ENCODE peak calls at places on chromosomes 1 and 21, in eight cellular contexts. W is CD8-positive, alpha-beta T cell; N is pancreas; O is body of pancreas; U is heart left ventricle; A is cardiac muscle cell; B is dorsolateral prefrontal cortex; X is A673. I is an unnamed sample. For H3K27me3, the result is how much of the 10 kb centered on the place peaks cover.

GRCh38 chr1:63724375-63724774 is 49.4 kb upstream of the ROR1 start:
- DNase-seq in W (no peak), N (no peak), O (no peak), U (no peak), A (no peak), B (no peak), X (no peak), I (no peak)

GRCh38 chr1:212791261-212791675 is 309 bp downstream of the NSL1 start:
- DNase-seq in W (no peak), N (no peak), O (no peak), U (no peak), A (peak), B (no peak), X (peak), I (no peak)

GRCh38 chr1:59597420-59598199 is 217.1 kb upstream of the HOOK1 start:
- DNase-seq in W (no peak), N (no peak), O (no peak), U (no peak), A (no peak), B (no peak), X (no peak), I (no peak)

GRCh38 chr21:36859744-36860501 is 106.5 kb downstream of the HLCS start:
- DNase-seq in W (no peak), N (peak), O (peak), U (peak), A (peak), B (no peak), X (peak), I (no peak)

GRCh38 chr21:31338892-31339368 is 5.1 kb downstream of the TIAM1 start:
- DNase-seq in W (no peak), N (no peak), O (no peak), U (no peak), A (no peak), B (no peak), X (no peak), I (no peak)

GRCh38 chr21:46003575-46004007 is 22.0 kb downstream of the COL6A1 start:
- DNase-seq in W (peak), N (no peak), O (no peak), U (peak), A (no peak), B (peak), X (no peak), I (no peak)

GRCh38 chr1:15304708-15305326 is 57.8 kb downstream of the FHAD1 start:
- DNase-seq in W (peak), N (peak), O (peak), U (peak), A (peak), B (peak), X (peak), I (peak)

GRCh38 chr1:111275079-111275478 is 15.6 kb upstream of the CHIA start:
- DNase-seq in W (no peak), N (no peak), O (no peak), U (peak), A (peak), B (peak), X (no peak), I (no peak)

GRCh38 chr1:154863702-154864174 is 6.3 kb downstream of the KCNN3 start:
- DNase-seq in W (no peak), N (peak), O (peak), U (no peak), A (peak), B (no peak), X (no peak), I (peak)

GRCh38 chr1:33014464-33015170 is 22.1 kb downstream of the AK2 start:
- DNase-seq in W (no peak), N (no peak), O (no peak), U (no peak), A (no peak), B (no peak), X (no peak), I (no peak)

GRCh38 chr1:33010946-33011731 is 25.5 kb downstream of the AK2 start:
- DNase-seq in W (no peak), N (peak), O (peak), U (peak), A (peak), B (no peak), X (no peak), I (no peak)

GRCh38 chr1:33009561-33009960 is 27.1 kb downstream of the AK2 start:
- DNase-seq in W (no peak), N (no peak), O (no peak), U (no peak), A (no peak), B (no peak), X (no peak), I (no peak)

GRCh38 chr1:33013791-33014190 is 22.9 kb downstream of the AK2 start:
- DNase-seq in W (no peak), N (no peak), O (no peak), U (no peak), A (no peak), B (no peak), X (no peak), I (no peak)

GRCh38 chr1:33012165-33012564 is 24.5 kb downstream of the AK2 start:
- DNase-seq in W (no peak), N (no peak), O (no peak), U (no peak), A (no peak), B (no peak), X (no peak), I (no peak)
- H3K27ac ChIP-seq in W (no peak), N (peak), O (peak), U (peak), A (peak), B (peak), X (peak), I (no peak)

GRCh38 chr1:171083222-171083621 is 7.5 kb upstream of the FMO3 start:
- DNase-seq in W (no peak), N (no peak), O (no peak), U (no peak), A (no peak), B (no peak), X (no peak), I (no peak)

GRCh38 chr1:171084879-171085278 is 5.8 kb upstream of the FMO3 start:
- DNase-seq in W (no peak), N (no peak), O (no peak), U (no peak), A (no peak), B (no peak), X (no peak), I (no peak)

GRCh38 chr1:171084091-171084490 is 6.6 kb upstream of the FMO3 start:
- DNase-seq in W (no peak), N (no peak), O (no peak), U (no peak), A (no peak), B (no peak), X (no peak), I (no peak)

GRCh38 chr1:171081994-171082295 is 8.8 kb upstream of the FMO3 start:
- DNase-seq in W (no peak), N (no peak), O (no peak), U (no peak), A (no peak), B (no peak), X (no peak), I (no peak)

GRCh38 chr1:171081220-171081993 is 9.3 kb upstream of the FMO3 start:
- DNase-seq in W (no peak), N (no peak), O (no peak), U (no peak), A (peak), B (no peak), X (peak), I (no peak)
- TF ChIP-seq CTCF in W (no peak), N (no peak), O (peak), U (peak), A (peak), B (peak), X (peak), I (no peak)

GRCh38 chr1:181485276-181486097 is 2.2 kb downstream of the CACNA1E start:
- DNase-seq in W (no peak), N (peak), O (peak), U (no peak), A (no peak), B (peak), X (peak), I (no peak)

GRCh38 chr1:181483084-181483559 is at the start of gene CACNA1E:
- DNase-seq in W (no peak), N (no peak), O (no peak), U (no peak), A (no peak), B (no peak), X (no peak), I (no peak)

GRCh38 chr1:181482001-181482430 is 1.3 kb upstream of the CACNA1E start:
- DNase-seq in W (no peak), N (no peak), O (no peak), U (no peak), A (no peak), B (no peak), X (no peak), I (no peak)

GRCh38 chr1:181483561-181484291 is 409 bp downstream of the CACNA1E start:
- DNase-seq in W (no peak), N (no peak), O (no peak), U (no peak), A (no peak), B (no peak), X (no peak), I (no peak)

DNA sequence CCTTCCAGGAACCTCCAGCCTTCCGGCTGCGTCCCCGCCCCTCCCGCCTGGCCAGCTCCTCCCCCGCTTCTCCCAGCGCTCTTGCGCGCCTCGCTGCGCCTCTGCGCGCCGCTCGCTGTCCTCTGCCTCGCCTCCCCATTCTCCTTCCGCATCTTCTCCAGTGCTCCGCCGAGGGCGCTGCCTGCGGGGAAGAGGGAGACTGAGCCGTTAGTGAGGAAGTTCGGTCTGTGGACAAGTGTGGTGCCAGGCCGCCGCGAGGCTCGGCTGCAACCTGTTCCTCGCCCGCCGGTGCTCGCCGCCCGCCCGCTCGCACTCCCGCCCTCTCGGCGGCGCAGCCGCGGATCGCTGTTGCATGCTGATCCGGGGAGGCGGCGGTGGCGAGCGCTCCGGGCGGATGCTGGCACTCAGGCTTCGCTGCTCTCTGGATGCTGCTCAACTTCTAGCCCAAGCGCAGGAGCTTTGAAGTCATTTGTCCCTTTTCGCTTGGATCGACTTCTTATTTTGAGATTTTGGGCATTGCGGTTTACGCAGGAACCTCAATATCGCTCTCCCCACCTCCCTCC is 715 bp upstream of the CACNA1E start:
- DNase-seq in W (no peak), N (no peak), O (no peak), U (peak), A (peak), B (peak), X (peak), I (no peak)
- H3K27me3 ChIP-seq in W (under half), N (under half), O (under half), U (half or more), A (half or more), B (under half), X (half or more), I (half or more)

DNA sequence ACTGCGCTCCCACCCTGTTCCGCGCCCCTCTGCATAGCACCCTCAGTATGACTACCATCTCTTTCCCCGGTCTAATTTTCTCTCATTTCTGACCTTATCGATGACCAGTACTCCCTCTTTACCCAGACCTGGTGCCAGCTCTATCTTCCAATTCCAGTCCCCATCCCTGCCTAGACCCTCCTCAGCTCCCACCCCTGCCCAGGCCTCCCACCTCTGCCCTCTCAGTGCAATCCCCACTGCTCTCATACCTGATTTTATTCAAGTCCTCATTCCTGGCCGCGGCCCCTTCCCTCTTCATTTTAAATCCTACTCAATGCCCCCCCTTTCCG is 1.3 kb downstream of the USP24 start:
- DNase-seq in W (no peak), N (no peak), O (no peak), U (no peak), A (no peak), B (no peak), X (no peak), I (no peak)
- H3K27ac ChIP-seq in W (peak), N (peak), O (peak), U (peak), A (peak), B (peak), X (peak), I (peak)

GRCh38 chr1:35899941-35900340 is 16.9 kb downstream of the AGO1 start:
- DNase-seq in W (no peak), N (no peak), O (no peak), U (no peak), A (no peak), B (no peak), X (no peak), I (no peak)

GRCh38 chr1:35893051-35893879 is 10.3 kb downstream of the AGO1 start:
- DNase-seq in W (no peak), N (no peak), O (no peak), U (no peak), A (no peak), B (no peak), X (no peak), I (no peak)

GRCh38 chr1:35888255-35888654 is 5.2 kb downstream of the AGO1 start:
- DNase-seq in W (no peak), N (no peak), O (no peak), U (no peak), A (no peak), B (no peak), X (no peak), I (no peak)

GRCh38 chr1:35894183-35894582 is 11.2 kb downstream of the AGO1 start:
- DNase-seq in W (no peak), N (peak), O (no peak), U (peak), A (peak), B (no peak), X (peak), I (no peak)
- TF ChIP-seq CTCF in W (no peak), N (no peak), O (no peak), U (no peak), A (no peak), B (no peak), X (no peak), I (no peak)

GRCh38 chr1:3170566-3171453 is 101.8 kb downstream of the PRDM16 start:
- DNase-seq in W (no peak), N (peak), O (peak), U (peak), A (peak), B (peak), X (no peak), I (no peak)
- H3K27me3 ChIP-seq in W (under half), N (under half), O (under half), U (under half), A (under half), B (under half), X (under half), I (under half)

GRCh38 chr1:159014003-159014571 is 4.4 kb downstream of the IFI16 start:
- DNase-seq in W (no peak), N (no peak), O (no peak), U (no peak), A (no peak), B (no peak), X (no peak), I (no peak)
- H3K27ac ChIP-seq in W (no peak), N (no peak), O (no peak), U (no peak), A (no peak), B (no peak), X (no peak), I (no peak)

DNA sequence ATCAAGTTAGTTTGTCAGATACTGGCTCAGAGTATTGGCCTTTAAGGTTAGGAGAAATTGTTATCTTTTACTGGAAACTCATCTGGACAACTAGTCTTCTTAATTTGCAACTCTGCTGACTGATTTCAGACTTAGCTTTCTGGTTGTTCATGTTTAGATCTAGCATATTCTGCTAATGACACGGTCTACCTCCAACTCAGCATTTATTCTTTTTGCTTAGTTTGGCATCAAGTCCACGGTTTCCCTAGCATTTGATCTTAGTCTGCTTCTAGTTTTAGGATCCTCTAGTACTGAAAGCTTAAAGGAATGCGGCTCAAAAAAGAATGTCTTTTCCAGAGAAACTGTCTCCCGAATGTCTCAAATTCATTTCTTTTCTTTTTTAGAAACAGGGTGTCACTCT is 75.6 kb upstream of the SLFNL1 start:
- DNase-seq in W (no peak), N (no peak), O (no peak), U (no peak), A (no peak), B (no peak), X (no peak), I (no peak)
- TF ChIP-seq CTCF in W (no peak), N (no peak), O (no peak), U (no peak), A (no peak), B (no peak), X (no peak), I (no peak)